ENCODE peak calls at places on chromosomes 11 and 22, in seven cellular contexts. Z is GM03348; M is fibroblast of gingiva; F is M059J; D is RKO; X is activated CD4-positive, alpha-beta T cell treated with anti-CD3 and anti-CD28 coated beads, Interleukin-2, amount 50 U/mL, for 4 hours; K is hypothalamus. N is an unnamed sample.

GRCh38 chr22:33361581-33361980 is 303.4 kb upstream of the SYN3 start:
- DNase-seq in F (peak), X (no peak), K (no peak), M (no peak), Z (no peak), D (no peak), N (no peak)

GRCh38 chr22:17891427-17892167 is 117.3 kb upstream of the BID start:
- DNase-seq in F (no peak), X (no peak), D (no peak), M (no peak), Z (no peak), K (peak), N (no peak)

GRCh38 chr11:97461044-97461880 is 1071.4 kb downstream of the JRKL start:
- DNase-seq in F (no peak), X (no peak), Z (no peak), D (no peak), K (no peak), M (no peak), N (no peak)

GRCh38 chr11:18347471-18348125 is 25.2 kb downstream of the GTF2H1 start:
- DNase-seq in K (no peak), F (no peak), M (peak), D (peak), X (no peak), Z (peak), N (no peak)

GRCh38 chr11:101030692-101031091 is 98.9 kb downstream of the PGR start:
- DNase-seq in K (no peak), F (no peak), M (no peak), Z (no peak), X (no peak), D (no peak), N (no peak)

GRCh38 chr11:80024119-80024518 is 583.3 kb upstream of the TENM4 start:
- DNase-seq in Z (no peak), F (no peak), M (no peak), X (no peak), D (no peak), K (no peak), N (no peak)

GRCh38 chr11:912266-912665 is 1.7 kb upstream of the CHID1 start:
- DNase-seq in X (no peak), F (no peak), D (no peak), K (no peak), Z (no peak), M (no peak), N (no peak)

GRCh38 chr11:125176866-125177265 is 12.3 kb downstream of the PKNOX2 start:
- DNase-seq in M (no peak), X (no peak), D (no peak), Z (no peak), K (no peak), F (no peak), N (no peak)

GRCh38 chr11:99519095-99519494 is 498.3 kb downstream of the CNTN5 start:
- DNase-seq in X (no peak), M (no peak), K (no peak), D (no peak), Z (no peak), F (no peak), N (no peak)